ENCODE peak calls at places on chromosomes 1 and 21, in six cellular contexts. R is Peyer's patch, C is fibroblast of the aortic adventitia, X is fibroblast of lung, U is colonic mucosa, E is astrocyte. G is an unnamed sample.

GRCh38 chr1:24150228-24151174 is 7.6 kb upstream of the IL22RA1 start:
- DNase-seq in U (peak), C (peak), X (peak), E (peak), R (peak), G (peak)

GRCh38 chr1:63874278-63874880 is 100.6 kb downstream of the ROR1 start:
- DNase-seq in R (no peak), U (no peak), X (peak), E (peak), C (peak), G (no peak)

GRCh38 chr1:26529405-26529654 is 231 bp upstream of the RPS6KA1 start:
- DNase-seq in E (no peak), C (no peak), U (peak), X (no peak), R (no peak), G (no peak)

GRCh38 chr1:64986903-64987871 is 20.8 kb upstream of the JAK1 start:
- DNase-seq in E (no peak), X (no peak), U (peak), C (no peak), R (no peak), G (no peak)

GRCh38 chr1:59917026-59917784 is 9.4 kb downstream of the CYP2J2 start:
- DNase-seq in X (no peak), C (no peak), R (no peak), E (no peak), U (no peak), G (no peak)

GRCh38 chr1:54371038-54371935 is 34.9 kb downstream of the SSBP3 start:
- DNase-seq in R (peak), E (no peak), C (no peak), U (peak), X (no peak), G (no peak)

GRCh38 chr1:204493145-204493881 is 1.3 kb downstream of the PIK3C2B start:
- DNase-seq in X (peak), C (peak), E (peak), R (peak), U (peak), G (peak)

GRCh38 chr1:160807738-160808137 is 11.8 kb downstream of the LY9 start:
- DNase-seq in U (no peak), X (no peak), E (no peak), C (no peak), R (no peak), G (no peak)

GRCh38 chr1:215682232-215682631 is 115.1 kb downstream of the KCTD3 start:
- DNase-seq in E (no peak), X (no peak), R (no peak), C (peak), U (no peak), G (no peak)

GRCh38 chr21:36700295-36700960 is 1.5 kb downstream of the SIM2 start:
- DNase-seq in U (no peak), E (no peak), R (no peak), X (no peak), C (no peak), G (no peak)

GRCh38 chr1:3295846-3296245 is 158.6 kb upstream of the ARHGEF16 start:
- DNase-seq in X (no peak), C (no peak), U (no peak), R (no peak), E (no peak), G (no peak)

GRCh38 chr1:9252999-9253398 is 18.4 kb downstream of the H6PD start:
- DNase-seq in C (no peak), E (no peak), U (no peak), R (peak), X (no peak), G (no peak)

GRCh38 chr1:52294580-52294979 is 71.4 kb downstream of the CC2D1B start:
- DNase-seq in U (no peak), X (peak), E (no peak), R (no peak), C (peak), G (no peak)

DNA sequence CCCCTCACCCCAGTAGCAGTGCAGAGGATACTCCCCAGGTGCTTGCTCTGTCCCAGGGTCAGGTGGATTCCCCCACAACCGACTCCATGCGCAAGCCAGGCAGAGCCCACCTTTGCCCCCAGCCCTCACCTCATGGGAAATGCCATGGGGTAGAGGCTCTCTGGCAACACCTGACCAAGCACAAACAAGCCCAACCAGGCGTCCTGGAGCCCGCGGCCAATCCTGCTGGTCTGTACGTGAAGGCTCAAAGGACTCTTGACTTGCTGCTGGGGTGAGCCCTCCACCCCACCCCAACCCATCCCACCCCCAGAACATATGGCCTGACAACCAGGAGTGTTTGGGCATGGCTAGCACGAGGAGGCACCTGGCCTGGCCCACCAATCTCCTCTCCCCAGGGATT is 1.8 kb downstream of the ADGRB2 start:
- DNase-seq in R (no peak), X (no peak), U (no peak), C (no peak), E (no peak), G (no peak)
- H3K4me3 ChIP-seq in R (peak), X (no peak), U (no peak), C (peak), E (peak), G (no peak)

GRCh38 chr1:81304187-81304586 is 496.5 kb upstream of the ADGRL2 start:
- DNase-seq in E (peak), R (no peak), C (peak), X (peak), U (no peak), G (no peak)

DNA sequence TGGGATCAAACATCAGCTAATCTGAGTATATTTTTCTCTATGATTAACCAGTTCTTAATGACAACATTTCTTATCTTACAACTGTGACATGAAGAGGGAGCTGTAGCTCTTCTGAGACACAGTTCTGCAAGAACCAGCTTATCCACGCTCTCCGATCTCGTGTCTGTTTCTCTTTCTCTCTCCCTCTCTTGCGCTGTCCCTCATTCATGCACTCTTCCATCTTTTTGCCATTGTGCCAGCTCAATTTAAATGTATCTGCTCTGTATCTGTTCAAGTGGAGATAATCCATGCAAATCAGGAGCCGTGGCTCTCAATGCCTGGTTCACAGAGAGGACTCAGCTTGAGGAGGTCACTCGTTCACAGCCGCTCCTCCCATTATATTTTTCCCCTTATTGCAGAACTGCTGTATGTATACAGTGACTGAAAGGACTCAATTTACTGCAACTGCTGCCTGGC is 494.7 kb upstream of the ADGRL2 start:
- DNase-seq in U (peak), X (peak), E (peak), R (no peak), C (peak), G (no peak)
- TF ChIP-seq CTCF in U (peak), X (peak), E (peak), R (no peak), C (peak), G (peak)

GRCh38 chr1:119329521-119329920 is 39.1 kb upstream of the HAO2 start:
- DNase-seq in R (no peak), X (no peak), C (no peak), U (no peak), E (no peak), G (no peak)

GRCh38 chr1:119331915-119332314 is 36.7 kb upstream of the HAO2 start:
- DNase-seq in C (no peak), E (no peak), R (no peak), U (no peak), X (no peak), G (no peak)

GRCh38 chr1:119332626-119333025 is 36.0 kb upstream of the HAO2 start:
- DNase-seq in X (no peak), R (no peak), C (no peak), E (no peak), U (no peak), G (no peak)

GRCh38 chr1:119330062-119330939 is 38.3 kb upstream of the HAO2 start:
- DNase-seq in X (peak), C (no peak), U (no peak), E (peak), R (no peak), G (no peak)

DNA sequence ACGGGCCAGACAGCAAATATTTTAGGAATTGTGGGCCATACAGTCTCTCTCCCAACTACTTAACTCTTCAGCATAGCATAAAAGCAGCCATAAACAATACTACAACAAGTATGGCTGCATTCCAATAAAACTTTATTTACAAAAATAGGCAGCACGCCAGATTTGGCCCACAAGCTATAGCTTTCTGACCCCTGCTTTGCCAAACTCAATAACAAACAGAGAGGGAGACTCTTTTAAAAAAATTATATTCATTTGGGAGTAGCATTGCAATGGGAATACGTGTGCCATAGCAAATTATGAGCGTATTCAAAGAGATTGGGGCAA is 37.7 kb upstream of the HAO2 start:
- DNase-seq in E (no peak), X (no peak), C (no peak), U (no peak), R (no peak), G (no peak)
- H3K4me3 ChIP-seq in E (no peak), X (no peak), C (no peak), U (no peak), R (no peak), G (no peak)

DNA sequence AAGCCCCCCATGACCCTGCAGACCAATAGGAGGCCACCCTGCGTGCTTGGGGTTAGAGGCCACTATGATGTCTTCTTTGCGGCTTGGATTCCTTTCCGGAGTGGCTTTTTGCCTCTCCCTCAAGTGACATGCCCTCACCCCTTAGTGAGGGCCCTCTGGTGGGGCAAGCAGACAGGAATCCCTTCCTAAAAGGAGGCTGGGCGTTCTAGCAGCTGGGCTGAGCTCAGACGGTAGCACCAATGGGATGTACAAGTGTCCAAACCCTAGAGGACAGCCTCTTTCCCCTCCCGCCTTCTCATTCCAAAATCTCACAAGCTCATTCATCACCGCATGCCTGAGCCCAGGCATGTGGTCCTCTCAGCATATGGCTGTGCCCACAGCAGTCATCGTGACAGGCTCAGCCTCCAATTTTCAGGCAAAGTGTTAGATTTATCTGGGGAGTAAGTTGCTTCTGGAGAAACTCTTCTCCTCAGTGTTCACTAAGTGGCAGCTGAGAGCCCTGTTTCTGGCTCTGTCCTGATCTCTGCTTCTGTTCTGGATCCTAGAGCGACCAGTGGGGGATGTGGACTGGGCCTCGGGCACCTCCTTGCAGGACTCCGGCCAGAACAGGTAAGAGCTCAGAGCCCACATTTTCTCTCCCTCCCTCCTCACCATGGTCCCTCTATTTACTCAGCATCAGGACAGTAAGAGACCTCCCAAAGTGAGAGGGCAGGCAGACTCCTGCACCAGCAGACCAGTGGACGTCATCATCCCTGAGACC is 4.8 kb downstream of the KIAA1614 start:
- DNase-seq in C (no peak), E (no peak), U (no peak), R (peak), X (peak), G (no peak)
- TF ChIP-seq CTCF in C (no peak), E (no peak), U (no peak), R (no peak), X (no peak), G (no peak)

DNA sequence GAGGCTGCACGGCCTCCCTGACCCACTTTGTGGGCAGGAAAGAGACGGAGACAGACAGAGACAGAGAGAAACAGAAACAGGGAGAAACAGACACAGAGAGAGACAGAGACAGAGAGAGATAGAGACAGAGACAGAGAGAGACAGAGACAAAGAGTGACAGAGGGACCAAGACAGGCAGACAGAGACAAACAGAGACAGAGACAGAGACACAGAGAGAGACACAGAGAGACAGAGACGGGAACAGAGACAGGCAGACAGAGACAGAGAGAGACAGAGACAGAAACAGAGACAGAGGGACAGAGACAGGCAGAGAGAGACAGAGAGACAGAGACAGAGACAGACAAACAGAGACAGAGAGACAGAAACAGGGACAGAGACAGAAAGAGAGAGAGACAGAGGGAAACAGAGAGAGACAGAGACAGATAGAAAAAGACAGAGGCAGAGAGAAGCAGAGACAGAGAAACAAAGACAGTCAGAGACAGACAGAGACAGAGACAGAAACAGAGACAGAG is 3.1 kb downstream of the COL6A1 start:
- DNase-seq in U (no peak), C (no peak), X (no peak), R (no peak), E (no peak), G (no peak)
- H3K4me3 ChIP-seq in U (no peak), C (peak), X (no peak), R (no peak), E (peak), G (no peak)

GRCh38 chr1:12078938-12079861 is 16.1 kb downstream of the TNFRSF8 start:
- DNase-seq in C (peak), X (peak), E (no peak), U (peak), R (no peak), G (no peak)
- TF ChIP-seq CTCF in C (peak), X (peak), E (peak), U (no peak), R (peak), G (peak)

GRCh38 chr21:45981641-45982255 is at the start of gene COL6A1:
- DNase-seq in E (peak), R (peak), X (peak), U (peak), C (peak), G (peak)

GRCh38 chr21:45982256-45982757 is 737 bp downstream of the COL6A1 start:
- DNase-seq in X (no peak), R (peak), U (no peak), C (no peak), E (no peak), G (peak)

GRCh38 chr21:45982758-45983731 is 1.5 kb downstream of the COL6A1 start:
- DNase-seq in C (no peak), U (no peak), X (no peak), E (no peak), R (peak), G (peak)

GRCh38 chr21:45985471-45986315 is 4.1 kb downstream of the COL6A1 start:
- DNase-seq in X (no peak), R (peak), E (no peak), C (no peak), U (no peak), G (peak)

GRCh38 chr21:45983981-45984551 is 2.5 kb downstream of the COL6A1 start:
- DNase-seq in C (peak), R (peak), X (no peak), E (no peak), U (no peak), G (peak)
- H3K4me3 ChIP-seq in C (peak), R (peak), X (peak), E (peak), U (peak), G (peak)

GRCh38 chr1:15137807-15138206 is 15.7 kb upstream of the TMEM51 start:
- DNase-seq in E (no peak), C (no peak), R (no peak), X (no peak), U (no peak), G (no peak)

GRCh38 chr1:15146142-15146541 is 7.4 kb upstream of the TMEM51 start:
- DNase-seq in X (no peak), E (no peak), C (no peak), R (no peak), U (no peak), G (no peak)

GRCh38 chr1:15139654-15140350 is 13.7 kb upstream of the TMEM51 start:
- DNase-seq in X (peak), R (no peak), U (no peak), C (no peak), E (peak), G (no peak)

GRCh38 chr1:15145327-15145726 is 8.2 kb upstream of the TMEM51 start:
- DNase-seq in C (no peak), R (no peak), X (no peak), E (no peak), U (no peak), G (no peak)

GRCh38 chr1:15141933-15142647 is 11.5 kb upstream of the TMEM51 start:
- DNase-seq in R (no peak), X (peak), E (peak), U (no peak), C (peak), G (no peak)
- TF ChIP-seq CTCF in R (no peak), X (no peak), E (peak), U (no peak), C (peak), G (no peak)

G was measured in lower lobe of right lung.